ENCODE peak calls at places on chromosome 10, in nine cellular contexts. S, O, Y, E, G, K, H, D and U are unnamed samples.

GRCh38 chr10:64515975-64516699 is 994.9 kb downstream of the REEP3 start:
- DNase-seq in D (no peak), H (no peak), E (no peak), O (no peak), Y (no peak), G (no peak), K (no peak), S (no peak), U (no peak)

GRCh38 chr10:124428207-124428777 is 9.6 kb upstream of the OAT start:
- DNase-seq in S (no peak), D (no peak), K (no peak), H (no peak), E (no peak), O (no peak), Y (no peak), G (no peak), U (no peak)

GRCh38 chr10:124106241-124106905 is 13.0 kb upstream of the CHST15 start:
- DNase-seq in D (no peak), H (no peak), K (peak), E (peak), O (no peak), Y (no peak), G (peak), S (no peak), U (peak)

GRCh38 chr10:102410427-102411073 is 8.0 kb downstream of the PSD start:
- DNase-seq in D (peak), H (no peak), K (no peak), Y (no peak), S (no peak), O (no peak), G (no peak), E (no peak), U (no peak)

GRCh38 chr10:18066947-18067346 is 73.3 kb upstream of the CACNB2 start:
- DNase-seq in E (no peak), D (no peak), G (no peak), Y (no peak), S (no peak), K (no peak), O (no peak), H (no peak), U (no peak)

GRCh38 chr10:110837418-110838120 is 34.2 kb upstream of the PDCD4 start:
- DNase-seq in D (no peak), H (no peak), G (no peak), S (no peak), K (no peak), O (no peak), E (no peak), Y (no peak), U (no peak)

GRCh38 chr10:49369216-49370162 is 26.4 kb downstream of the DRGX start:
- DNase-seq in O (no peak), S (no peak), Y (no peak), H (no peak), D (no peak), E (no peak), K (no peak), G (no peak), U (no peak)

GRCh38 chr10:51308096-51308495 is 233.8 kb downstream of the PRKG1 start:
- DNase-seq in O (no peak), E (no peak), D (no peak), H (no peak), G (no peak), K (no peak), S (no peak), Y (no peak), U (no peak)

GRCh38 chr10:46534828-46535524 is 21.5 kb downstream of the GPRIN2 start:
- DNase-seq in D (no peak), Y (no peak), H (no peak), O (no peak), G (no peak), E (no peak), S (peak), K (no peak), U (no peak)

GRCh38 chr10:36606234-36606839 is 519.1 kb upstream of the ANKRD30A start:
- DNase-seq in K (no peak), Y (no peak), O (no peak), H (no peak), D (no peak), E (peak), G (peak), S (no peak), U (no peak)

GRCh38 chr10:6755891-6756460 is 175.9 kb upstream of the PRKCQ start:
- DNase-seq in S (no peak), G (peak), D (no peak), Y (no peak), O (no peak), H (no peak), E (peak), K (peak), U (peak)